ENCODE peak calls at places on chromosomes 13 and 19, in seven cellular contexts. J is IMR-90, I is heart left ventricle, Z is dorsolateral prefrontal cortex, E is body of pancreas, N is fibroblast of lung, C is tibial nerve. O is an unnamed sample.
A peak's percentile ranks its signal among the peaks of the same experiment; 100 is the strongest.

GRCh38 chr19:718251-719024 is 9.7 kb downstream of the PALM start:
- DNase-seq in J (no peak), I (no peak), Z (no peak), E (no peak), N (no peak), C (no peak), O (no peak)

GRCh38 chr13:111954681-111955411 is 112.1 kb upstream of the SOX1 start:
- DNase-seq in J (no peak), I (no peak), Z (no peak), E (no peak), N (no peak), C (no peak), O (no peak)

GRCh38 chr19:17779281-17779930 is 15.5 kb upstream of the B3GNT3 start:
- DNase-seq in J (peak; percentile 15), I (no peak), Z (no peak), E (no peak), N (peak; percentile 21), C (peak; percentile 52), O (no peak)

GRCh38 chr13:55432814-55433213 is 1707.9 kb upstream of the PRR20A start:
- DNase-seq in J (no peak), I (no peak), Z (no peak), E (no peak), N (no peak), C (no peak), O (no peak)

GRCh38 chr19:16778796-16779411 is 50.3 kb upstream of the SIN3B start:
- DNase-seq in J (peak; percentile 55), I (peak; percentile 29), Z (no peak), E (peak; percentile 13), N (peak; percentile 57), C (peak; percentile 41), O (no peak)

GRCh38 chr13:111033172-111034133 is 81.7 kb upstream of the ARHGEF7 start:
- DNase-seq in J (no peak), I (no peak), Z (no peak), E (no peak), N (no peak), C (no peak), O (no peak)

GRCh38 chr13:93859666-93860065 is 619.8 kb downstream of the DCT start:
- DNase-seq in J (peak; percentile 90), I (no peak), Z (no peak), E (no peak), N (peak; percentile 22), C (no peak), O (no peak)

GRCh38 chr13:47351798-47352197 is 454.9 kb upstream of the HTR2A start:
- DNase-seq in J (no peak), I (no peak), Z (no peak), E (no peak), N (no peak), C (no peak), O (no peak)

GRCh38 chr19:4933528-4933927 is 24.2 kb downstream of the UHRF1 start:
- DNase-seq in J (no peak), I (no peak), Z (no peak), E (no peak), N (peak; percentile 65), C (peak; percentile 40), O (no peak)

GRCh38 chr19:49887653-49888477 is 8.8 kb downstream of the IL4I1 start:
- DNase-seq in J (no peak), I (no peak), Z (no peak), E (no peak), N (no peak), C (no peak), O (no peak)

GRCh38 chr13:74732736-74733135 is 598.5 kb upstream of the KLF12 start:
- DNase-seq in J (no peak), I (no peak), Z (no peak), E (no peak), N (no peak), C (no peak), O (no peak)

GRCh38 chr19:7238091-7238490 is 56.1 kb downstream of the INSR start:
- DNase-seq in J (no peak), I (no peak), Z (no peak), E (no peak), N (no peak), C (no peak), O (no peak)

GRCh38 chr19:55117063-55117635 is 288 bp downstream of the PPP1R12C start:
- DNase-seq in J (no peak), I (no peak), Z (no peak), E (no peak), N (no peak), C (no peak), O (no peak)

GRCh38 chr19:49301165-49301865 is 23.7 kb downstream of the SLC6A16 start:
- DNase-seq in J (peak; percentile 43), I (peak; percentile 74), Z (peak; percentile 49), E (peak; percentile 63), N (peak; percentile 54), C (peak; percentile 68), O (no peak)

GRCh38 chr13:36709136-36709895 is 35.5 kb downstream of the SERTM1 start:
- DNase-seq in J (no peak), I (no peak), Z (no peak), E (no peak), N (no peak), C (no peak), O (no peak)

GRCh38 chr13:42270160-42270856 is 1.6 kb upstream of the AKAP11 start:
- DNase-seq in J (no peak), I (no peak), Z (no peak), E (no peak), N (no peak), C (no peak), O (no peak)

GRCh38 chr19:398719-399118 is 10.2 kb downstream of the C2CD4C start:
- DNase-seq in J (no peak), I (peak; percentile 15), Z (peak; percentile 17), E (no peak), N (no peak), C (no peak), O (no peak)

GRCh38 chr19:15445227-15445605 is 4.5 kb downstream of the WIZ start:
- DNase-seq in J (no peak), I (no peak), Z (no peak), E (no peak), N (no peak), C (no peak), O (no peak)
- H3K4me3 ChIP-seq in J (no peak overlapping the region), I (no peak overlapping the region), Z (no peak overlapping the region), E (no peak overlapping the region), N (no peak overlapping the region), C (no peak overlapping the region), O (no peak overlapping the region)

DNA sequence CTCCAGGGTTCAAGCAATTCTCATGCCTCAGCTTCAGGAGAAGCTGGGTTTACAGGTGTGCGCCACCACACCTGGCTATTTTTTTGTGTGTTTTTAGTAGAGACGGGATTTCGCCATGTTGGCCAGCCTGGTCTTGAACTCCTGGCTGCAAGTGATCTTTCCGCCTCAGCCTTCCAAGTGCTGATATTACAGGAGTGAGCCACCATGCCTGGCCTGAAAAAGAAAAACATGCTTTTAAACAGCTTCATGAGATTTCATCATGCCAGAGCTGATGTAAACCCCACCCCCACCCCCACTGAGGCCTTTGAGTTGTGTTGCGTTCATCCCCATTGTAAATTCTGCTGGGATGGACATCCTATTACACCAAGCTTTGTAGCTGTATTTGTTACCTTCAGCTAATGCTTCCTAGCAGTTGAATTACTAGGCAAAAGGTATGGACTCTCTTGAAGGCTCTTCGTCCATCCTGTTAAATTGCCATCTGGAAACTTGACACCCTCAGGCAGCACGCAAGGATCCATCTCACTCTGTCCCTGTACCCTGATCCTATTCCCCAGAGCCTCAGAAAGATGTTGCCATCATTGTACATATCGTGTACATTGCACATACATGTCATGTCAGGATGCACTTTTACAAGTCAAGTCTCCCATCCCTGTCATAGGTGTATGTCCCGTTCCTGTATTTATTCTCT is 47.3 kb downstream of the NFIX start:
- DNase-seq in J (peak; percentile 59), I (no peak), Z (no peak), E (no peak), N (peak; percentile 80), C (no peak), O (no peak)
- H3K27ac ChIP-seq in J (no peak overlapping the region), I (no peak overlapping the region), Z (peak overlapping the region; percentile 100), E (no peak overlapping the region), N (no peak overlapping the region), C (no peak overlapping the region), O (no peak overlapping the region)

GRCh38 chr13:38921081-38921480 is 69.5 kb downstream of the STOML3 start:
- DNase-seq in J (no peak), I (no peak), Z (no peak), E (no peak), N (no peak), C (no peak), O (no peak)
- TF ChIP-seq CTCF in J (no peak), I (no peak), Z (no peak), E (no peak), N (no peak), C (no peak), O (no peak)

GRCh38 chr19:39084732-39085080 is 538 bp downstream of the ACP7 start:
- DNase-seq in J (no peak), I (no peak), Z (no peak), E (no peak), N (no peak), C (no peak), O (no peak)
- H3K4me3 ChIP-seq in J (no peak overlapping the region), I (no peak overlapping the region), Z (no peak overlapping the region), E (no peak overlapping the region), N (no peak overlapping the region), C (no peak overlapping the region), O (no peak overlapping the region)

GRCh38 chr19:51457351-51458013 is 772 bp downstream of the SIGLEC8 start:
- DNase-seq in J (no peak), I (no peak), Z (no peak), E (no peak), N (no peak), C (no peak), O (peak; percentile 61)
- H3K27ac ChIP-seq in J (no peak overlapping the region), I (peak overlapping the region; percentile 64), Z (no peak overlapping the region), E (no peak overlapping the region), N (no peak overlapping the region), C (peak overlapping the region; percentile 34), O (no peak overlapping the region)

GRCh38 chr19:3897936-3898335 is 17.5 kb downstream of the ATCAY start:
- DNase-seq in J (no peak), I (no peak), Z (no peak), E (no peak), N (no peak), C (no peak), O (no peak)

GRCh38 chr19:3898426-3898825 is 17.9 kb downstream of the ATCAY start:
- DNase-seq in J (no peak), I (no peak), Z (no peak), E (no peak), N (no peak), C (no peak), O (no peak)

GRCh38 chr19:3893509-3894179 is 13.2 kb downstream of the ATCAY start:
- DNase-seq in J (no peak), I (no peak), Z (no peak), E (no peak), N (no peak), C (no peak), O (no peak)

GRCh38 chr19:3899531-3900294 is 19.2 kb downstream of the ATCAY start:
- DNase-seq in J (no peak), I (no peak), Z (no peak), E (no peak), N (no peak), C (peak; percentile 5), O (no peak)

DNA sequence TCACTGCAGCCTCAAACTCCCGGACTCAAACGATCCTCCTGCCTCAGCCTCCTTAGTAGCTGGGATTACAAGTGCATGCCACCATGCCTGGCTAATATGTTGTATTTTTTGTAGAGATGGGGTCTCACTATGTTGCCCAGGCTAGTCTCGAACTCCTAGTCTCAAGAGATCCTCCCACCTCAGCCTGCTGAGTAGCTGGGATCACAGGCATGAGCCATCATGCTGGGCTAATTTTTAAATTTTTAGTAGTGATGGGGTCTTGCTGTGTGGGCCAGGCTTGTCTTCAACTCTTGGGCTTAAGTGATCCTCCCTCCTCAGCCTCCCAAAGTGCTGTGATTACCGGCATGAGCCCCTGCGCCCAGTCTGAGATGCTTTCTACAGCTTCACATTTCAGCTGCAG is 15.3 kb downstream of the ATCAY start:
- DNase-seq in J (no peak), I (no peak), Z (no peak), E (no peak), N (no peak), C (no peak), O (no peak)
- TF ChIP-seq CTCF in J (no peak), I (no peak), Z (no peak), E (no peak), N (no peak), C (no peak), O (no peak)